ENCODE peak calls at places on chromosomes 16 and 17, in ten cellular contexts. S is WTC11, H is H9, O is mesothelial cell of epicardium, G is lower lobe of right lung, U is transverse colon, V is brain microvascular endothelial cell, M is right lobe of liver, A is nephron progenitor cell, L is lower leg skin. C is an unnamed sample.

GRCh38 chr17:17351901-17352781 is 49.0 kb downstream of the NT5M start:
- DNase-seq in G (no peak), M (peak), V (peak), U (no peak), A (no peak), S (no peak), L (no peak), H (peak), O (no peak), C (peak)

GRCh38 chr16:75238132-75238852 is 13.1 kb downstream of the BCAR1 start:
- DNase-seq in O (no peak), U (peak), S (peak), A (no peak), G (peak), M (no peak), H (peak), V (peak), L (no peak), C (no peak)

GRCh38 chr17:9406046-9406631 is 169.5 kb downstream of the STX8 start:
- DNase-seq in S (no peak), M (no peak), L (no peak), U (no peak), A (no peak), G (no peak), H (no peak), V (no peak), O (no peak), C (no peak)

GRCh38 chr16:29148867-29149272 is 164.0 kb downstream of the LAT start:
- DNase-seq in S (no peak), H (no peak), A (no peak), L (no peak), O (no peak), V (no peak), M (peak), G (peak), U (peak), C (no peak)

GRCh38 chr17:70405492-70406220 is 236.3 kb downstream of the KCNJ2 start:
- DNase-seq in O (no peak), L (no peak), M (no peak), A (no peak), G (no peak), U (no peak), S (no peak), V (peak), H (no peak), C (no peak)

GRCh38 chr16:25298165-25298872 is 40.7 kb upstream of the ZKSCAN2 start:
- DNase-seq in M (no peak), L (no peak), U (no peak), O (no peak), V (no peak), S (no peak), G (no peak), A (no peak), H (no peak), C (no peak)

GRCh38 chr16:61042736-61043135 is 993.5 kb downstream of the CDH8 start:
- DNase-seq in V (no peak), G (no peak), A (peak), S (peak), O (no peak), U (no peak), M (no peak), H (peak), L (no peak), C (no peak)

GRCh38 chr16:69350536-69351133 is 951 bp downstream of the TMED6 start:
- DNase-seq in O (no peak), L (no peak), M (no peak), G (no peak), A (no peak), V (no peak), H (no peak), S (no peak), U (no peak), C (no peak)

GRCh38 chr17:51638909-51639308 is 378.6 kb downstream of the UTP18 start:
- DNase-seq in A (no peak), O (no peak), S (no peak), G (no peak), H (no peak), M (no peak), V (no peak), U (no peak), L (no peak), C (no peak)

GRCh38 chr17:80786470-80786869 is 205.2 kb upstream of the CHMP6 start:
- DNase-seq in L (no peak), V (no peak), G (peak), M (no peak), U (no peak), H (peak), A (no peak), O (no peak), S (no peak), C (no peak)

GRCh38 chr16:64409762-64410161 is 712.1 kb downstream of the CDH11 start:
- DNase-seq in G (no peak), U (no peak), H (no peak), O (no peak), M (no peak), A (no peak), S (no peak), V (no peak), L (peak), C (no peak)

GRCh38 chr17:76408037-76408849 is 23.8 kb downstream of the SPHK1 start:
- DNase-seq in A (peak), S (peak), L (no peak), M (peak), G (peak), H (peak), U (peak), O (no peak), V (no peak), C (no peak)

GRCh38 chr17:75242461-75243042 is 18.9 kb downstream of the GGA3 start:
- DNase-seq in S (no peak), V (no peak), G (no peak), A (no peak), O (no peak), H (no peak), L (no peak), M (no peak), U (peak), C (no peak)

GRCh38 chr17:83199500-83200201 is 120.2 kb downstream of the METRNL start:
- DNase-seq in A (no peak), O (no peak), G (peak), M (peak), U (peak), V (peak), H (no peak), S (peak), L (peak), C (no peak)

GRCh38 chr17:78131172-78132085 is 858 bp downstream of the TMC8 start:
- DNase-seq in A (no peak), U (peak), S (no peak), H (no peak), M (no peak), L (no peak), V (no peak), G (no peak), O (no peak), C (no peak)

GRCh38 chr17:79855331-79856124 is 16.3 kb upstream of the CBX4 start:
- DNase-seq in L (no peak), U (no peak), S (no peak), H (no peak), M (no peak), A (no peak), G (no peak), O (no peak), V (no peak), C (no peak)

GRCh38 chr17:80826955-80827645 is 164.5 kb upstream of the CHMP6 start:
- DNase-seq in V (peak), O (no peak), S (no peak), H (peak), A (no peak), U (no peak), G (no peak), M (peak), L (peak), C (no peak)

GRCh38 chr17:36008998-36009665 is 7.8 kb upstream of the CCL15 start:
- DNase-seq in L (no peak), V (peak), O (no peak), G (no peak), A (no peak), U (no peak), S (peak), H (peak), M (no peak), C (no peak)

GRCh38 chr17:4499431-4500187 is 928 bp downstream of the SPNS2 start:
- DNase-seq in S (peak), U (no peak), G (no peak), A (peak), H (peak), V (no peak), O (no peak), L (no peak), M (peak), C (peak)

GRCh38 chr16:17590711-17591654 is 120.2 kb upstream of the XYLT1 start:
- DNase-seq in A (no peak), O (no peak), H (no peak), G (no peak), V (no peak), L (no peak), S (no peak), U (no peak), M (no peak), C (no peak)

GRCh38 chr17:3730881-3731429 is 7.3 kb downstream of the HASPIN start:
- DNase-seq in S (no peak), G (no peak), V (peak), H (no peak), M (no peak), L (no peak), U (no peak), A (no peak), O (no peak), C (no peak)

GRCh38 chr16:56643080-56643778 is 4.8 kb downstream of the MT1A start:
- DNase-seq in S (peak), A (peak), V (no peak), G (peak), H (peak), O (no peak), L (peak), M (peak), U (peak), C (no peak)

GRCh38 chr16:21625026-21625425 is 25.6 kb downstream of the METTL9 start:
- DNase-seq in L (no peak), S (no peak), U (no peak), G (no peak), H (no peak), A (no peak), V (no peak), O (no peak), M (no peak), C (no peak)

GRCh38 chr16:74999208-74999682 is 421 bp downstream of the ZNRF1 start:
- DNase-seq in O (peak), H (no peak), L (no peak), A (no peak), S (no peak), G (peak), M (no peak), V (no peak), U (peak), C (no peak)

GRCh38 chr17:49741009-49741691 is 22.8 kb downstream of the FAM117A start:
- DNase-seq in O (no peak), S (no peak), L (no peak), G (no peak), V (no peak), U (no peak), A (no peak), M (no peak), H (no peak), C (no peak)

DNA sequence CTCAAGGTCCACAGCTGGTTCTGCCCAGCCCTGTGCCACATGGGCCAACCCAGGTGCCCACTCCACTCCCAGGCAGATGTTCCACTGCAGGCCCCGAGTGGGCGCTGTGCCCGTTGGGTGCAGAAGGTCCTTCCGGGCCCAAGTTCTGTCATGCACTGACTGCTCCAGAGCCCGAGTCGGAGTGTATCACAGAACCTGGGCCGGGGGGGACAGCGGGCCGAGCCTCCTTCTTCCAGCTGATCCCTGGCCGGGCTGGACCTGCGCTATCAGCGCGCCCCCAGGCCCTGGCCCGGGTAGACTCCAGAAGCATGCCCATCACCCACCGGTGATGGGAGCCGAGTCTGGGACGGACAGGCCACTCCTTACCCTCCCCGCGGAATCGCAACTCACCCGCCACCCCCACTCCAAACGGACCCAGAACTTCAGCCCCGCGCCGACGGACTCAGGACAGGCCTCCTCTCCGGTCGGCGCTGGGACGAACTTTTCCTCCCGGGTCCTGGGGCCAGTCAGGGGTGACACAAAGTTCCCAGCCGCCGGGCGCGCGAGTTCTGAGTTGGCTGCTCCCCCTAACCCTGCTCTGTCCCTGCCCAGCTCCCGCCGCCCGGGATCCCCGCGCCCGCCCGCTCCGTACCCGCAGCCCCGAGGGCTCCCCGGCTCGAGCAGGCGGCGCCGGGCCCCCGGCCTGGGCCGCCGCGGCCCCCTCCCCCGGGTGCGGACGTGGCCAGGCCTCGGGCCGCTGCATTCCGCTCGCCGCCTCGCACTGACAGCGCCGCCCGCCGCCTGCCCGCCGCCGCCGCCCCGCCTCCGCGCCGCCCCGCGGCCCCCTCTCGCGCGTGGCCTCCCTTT is at the start of gene COPZ2:
- DNase-seq in O (no peak), G (peak), U (peak), A (peak), H (peak), L (no peak), V (no peak), M (peak), S (peak), C (no peak)
- TF ChIP-seq CTCF in O (peak), G (peak), U (peak), A (peak), H (peak), L (no peak), V (peak), M (peak), S (no peak), C (no peak)

DNA sequence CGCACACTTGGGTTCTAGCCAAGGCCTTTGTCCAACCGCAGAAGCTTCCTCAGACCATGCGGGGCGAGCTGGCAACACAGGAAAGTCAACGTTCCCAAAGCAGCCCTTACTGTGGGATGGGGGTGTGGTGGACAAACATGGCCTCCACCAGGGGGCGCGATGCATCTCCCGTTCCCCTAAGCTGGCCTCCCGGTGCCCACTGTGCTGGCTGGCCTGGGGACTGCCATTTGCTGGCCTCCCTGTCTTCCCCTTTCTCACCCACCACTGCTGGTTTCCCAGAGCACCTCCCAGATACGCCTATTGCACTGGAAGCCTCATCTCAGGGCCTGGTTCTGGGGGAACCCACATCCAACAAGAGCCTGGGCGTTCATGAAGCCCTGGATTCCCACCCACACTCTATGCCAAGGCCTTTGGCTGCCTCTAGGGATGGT is 145.3 kb downstream of the IRF8 start:
- DNase-seq in L (no peak), S (peak), H (peak), U (peak), A (peak), M (no peak), V (peak), G (no peak), O (no peak), C (no peak)
- TF ChIP-seq CTCF in L (no peak), S (peak), H (peak), U (peak), A (peak), M (peak), V (peak), G (peak), O (peak), C (peak)

GRCh38 chr16:19213885-19214284 is 45.8 kb downstream of the SYT17 start:
- DNase-seq in U (no peak), V (no peak), M (no peak), L (no peak), G (no peak), O (no peak), A (no peak), H (no peak), S (no peak), C (no peak)
- TF ChIP-seq CTCF in U (no peak), V (no peak), M (peak), L (no peak), G (no peak), O (no peak), A (no peak), H (peak), S (no peak), C (no peak)

GRCh38 chr17:19570497-19571151 is 37.0 kb downstream of the SLC47A1 start:
- DNase-seq in M (no peak), V (no peak), U (peak), S (no peak), H (no peak), O (no peak), A (no peak), G (no peak), L (no peak), C (no peak)

GRCh38 chr17:19567216-19568015 is 33.8 kb downstream of the SLC47A1 start:
- DNase-seq in O (no peak), A (no peak), H (peak), L (no peak), V (no peak), S (peak), G (no peak), M (no peak), U (no peak), C (no peak)

GRCh38 chr17:19569785-19570496 is 36.3 kb downstream of the SLC47A1 start:
- DNase-seq in A (no peak), U (peak), V (no peak), G (no peak), H (no peak), L (no peak), S (no peak), M (no peak), O (no peak), C (no peak)

GRCh38 chr17:19566176-19566575 is 32.5 kb downstream of the SLC47A1 start:
- DNase-seq in U (no peak), M (no peak), O (no peak), S (no peak), L (no peak), H (no peak), G (no peak), V (no peak), A (no peak), C (no peak)

DNA sequence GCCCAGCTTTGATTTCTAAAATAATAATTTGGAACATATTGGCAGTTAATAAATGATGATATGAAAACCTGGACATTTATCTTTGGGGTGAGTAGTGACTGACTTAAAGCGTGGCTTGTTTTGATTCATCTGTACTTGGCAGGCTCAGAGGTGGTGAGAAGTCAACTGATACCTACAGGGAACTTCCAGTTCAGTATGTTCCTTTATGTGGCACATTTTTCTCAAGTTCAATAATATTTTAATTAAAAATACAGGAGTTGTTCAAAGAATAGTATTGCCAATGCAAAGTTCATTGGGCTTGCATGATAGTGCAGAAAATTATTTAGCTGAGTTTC is 34.3 kb downstream of the SLC47A1 start:
- DNase-seq in H (no peak), L (no peak), U (no peak), G (no peak), S (no peak), A (no peak), O (no peak), V (no peak), M (no peak), C (no peak)
- TF ChIP-seq CTCF in H (no peak), L (no peak), U (no peak), G (no peak), S (no peak), A (no peak), O (no peak), V (no peak), M (no peak), C (no peak)

DNA sequence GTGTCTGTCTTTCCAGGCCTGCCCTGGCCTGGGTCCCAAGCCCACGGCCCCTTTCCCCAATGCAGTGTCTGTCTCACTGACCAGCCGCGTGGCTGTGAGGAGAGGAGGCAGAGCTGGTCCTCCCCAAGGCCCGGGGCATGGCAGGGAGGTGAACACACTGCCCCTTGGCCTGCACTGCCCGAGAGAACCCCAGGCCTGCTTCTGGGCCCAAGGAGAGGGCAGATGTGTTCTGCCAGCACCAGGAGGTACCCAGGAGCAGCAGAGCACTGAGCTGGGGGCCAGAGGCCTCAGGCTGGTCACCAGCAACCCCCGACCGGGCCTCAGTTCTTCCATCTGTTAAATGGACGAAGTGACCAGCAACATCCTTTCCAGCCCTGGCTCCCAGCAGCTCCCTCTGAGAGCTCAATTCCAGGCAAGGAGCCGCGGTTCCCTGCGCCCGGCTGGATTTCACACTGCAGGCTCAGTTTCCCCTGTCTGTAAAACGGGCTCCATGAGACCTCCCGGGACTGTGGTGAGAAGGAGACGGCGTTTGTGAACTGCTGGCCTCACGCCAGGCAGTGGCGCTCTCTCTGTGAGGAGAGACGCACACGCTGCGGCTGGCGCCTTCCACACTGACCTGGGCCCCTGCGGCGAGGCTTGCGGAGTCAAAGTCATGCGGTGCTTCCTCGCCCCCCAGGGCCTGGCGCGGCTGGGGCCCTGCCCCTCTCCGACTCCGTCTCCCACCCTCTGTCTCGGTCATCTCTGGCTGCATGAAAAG is 8.1 kb upstream of the ZFPM1 start:
- DNase-seq in M (no peak), S (no peak), V (no peak), O (no peak), A (no peak), U (no peak), L (no peak), G (no peak), H (no peak), C (no peak)
- TF ChIP-seq CTCF in M (no peak), S (no peak), V (no peak), O (no peak), A (no peak), U (no peak), L (no peak), G (no peak), H (no peak), C (no peak)

GRCh38 chr16:58464916-58465731 is 34.8 kb upstream of the NDRG4 start:
- DNase-seq in V (no peak), A (peak), S (peak), H (peak), G (no peak), M (no peak), L (no peak), O (no peak), U (no peak), C (no peak)
- TF ChIP-seq CTCF in V (peak), A (peak), S (no peak), H (peak), G (peak), M (no peak), L (no peak), O (no peak), U (no peak), C (no peak)

GRCh38 chr16:10988164-10988803 is 43.9 kb downstream of the CLEC16A start:
- DNase-seq in L (no peak), G (peak), A (no peak), H (peak), S (peak), U (no peak), V (no peak), M (no peak), O (no peak), C (no peak)
- TF ChIP-seq CTCF in L (no peak), G (peak), A (peak), H (peak), S (peak), U (peak), V (peak), M (no peak), O (peak), C (no peak)

DNA sequence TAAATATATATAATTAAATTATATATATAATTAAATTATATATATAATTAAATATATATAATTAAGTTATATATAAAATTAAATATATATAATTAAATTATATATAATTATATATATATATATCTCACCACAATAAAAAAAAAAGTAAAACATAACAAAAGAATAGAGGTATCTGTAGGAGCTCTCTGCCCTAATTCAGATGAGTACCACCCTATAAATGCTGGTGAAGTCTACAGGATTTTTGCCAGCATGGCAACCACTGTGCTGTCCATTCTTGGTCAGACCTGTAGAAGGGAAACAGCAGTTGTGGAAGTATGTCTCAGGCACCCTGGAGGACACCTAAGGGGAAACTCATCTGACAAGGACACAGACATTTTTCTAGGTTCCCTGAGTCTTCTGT is 259.7 kb downstream of the PRKCA start:
- DNase-seq in V (no peak), L (no peak), O (no peak), A (no peak), M (no peak), U (no peak), H (no peak), G (no peak), S (no peak), C (no peak)
- TF ChIP-seq CTCF in V (no peak), L (no peak), O (no peak), A (no peak), M (no peak), U (no peak), H (no peak), G (no peak), S (no peak), C (no peak)

C was measured in D721Med.